ENCODE peak calls at places on chromosomes 3 and 15, in nine cellular contexts. V is bronchial epithelial cell; Z is mammary epithelial cell; E is lower leg skin; D is CD4-positive, CD25-positive, alpha-beta regulatory T cell; L is sigmoid colon; X is uterus; Y is neural progenitor cell; F is fibroblast of lung. T is an unnamed sample.

GRCh38 chr3:192130534-192131132 is 596.7 kb downstream of the FGF12 start:
- DNase-seq in V (peak; percentile 53), Z (peak; percentile 37), E (peak; percentile 22), D (no peak), L (no peak), X (peak; percentile 13), Y (peak; percentile 56), F (peak; percentile 52), T (peak; percentile 24)

GRCh38 chr3:156010829-156011228 is 109.5 kb upstream of the KCNAB1 start:
- DNase-seq in V (peak; percentile 39), Z (no peak), E (no peak), D (no peak), L (no peak), X (no peak), Y (peak; percentile 56), F (no peak), T (no peak)

GRCh38 chr15:88932271-88932874 is 19.2 kb upstream of the MFGE8 start:
- DNase-seq in V (no peak), Z (peak; percentile 19), E (no peak), D (no peak), L (no peak), X (peak; percentile 29), Y (no peak), F (peak; percentile 41), T (no peak)

GRCh38 chr3:73572371-73572770 is 52.4 kb downstream of the PDZRN3 start:
- DNase-seq in V (no peak), Z (peak; percentile 35), E (no peak), D (no peak), L (no peak), X (no peak), Y (no peak), F (peak; percentile 57), T (no peak)

GRCh38 chr3:42544492-42545283 is 37.1 kb downstream of the SEC22C start:
- DNase-seq in V (no peak), Z (no peak), E (no peak), D (no peak), L (peak; percentile 59), X (peak; percentile 23), Y (no peak), F (no peak), T (no peak)

GRCh38 chr3:7787871-7788828 is 713.5 kb upstream of the LMCD1 start:
- DNase-seq in V (peak; percentile 90), Z (peak; percentile 1), E (no peak), D (no peak), L (no peak), X (no peak), Y (no peak), F (peak; percentile 63), T (peak; percentile 80)

GRCh38 chr3:49007771-49008528 is 759 bp downstream of the WDR6 start:
- DNase-seq in V (peak; percentile 52), Z (peak; percentile 87), E (peak; percentile 89), D (peak; percentile 86), L (peak; percentile 97), X (peak; percentile 92), Y (peak; percentile 96), F (peak; percentile 80), T (no peak)

GRCh38 chr15:63196846-63197245 is 7.4 kb downstream of the RAB8B start:
- DNase-seq in V (no peak), Z (no peak), E (no peak), D (no peak), L (no peak), X (no peak), Y (no peak), F (no peak), T (peak; percentile 61)

GRCh38 chr3:169383770-169384169 is 279.7 kb downstream of the MECOM start:
- DNase-seq in V (peak; percentile 57), Z (no peak), E (no peak), D (no peak), L (no peak), X (no peak), Y (no peak), F (no peak), T (no peak)

GRCh38 chr15:70358871-70359647 is 261.3 kb upstream of the TLE3 start:
- DNase-seq in V (no peak), Z (no peak), E (no peak), D (no peak), L (no peak), X (no peak), Y (peak; percentile 20), F (no peak), T (no peak)

GRCh38 chr15:73633991-73634495 is 854 bp upstream of the NPTN start:
- DNase-seq in V (peak; percentile 94), Z (peak; percentile 92), E (peak; percentile 44), D (no peak), L (no peak), X (no peak), Y (no peak), F (peak; percentile 94), T (no peak)

GRCh38 chr3:71168961-71169411 is 414.5 kb downstream of the FOXP1 start:
- DNase-seq in V (no peak), Z (no peak), E (no peak), D (no peak), L (no peak), X (no peak), Y (peak; percentile 14), F (peak; percentile 37), T (no peak)

GRCh38 chr3:126356373-126357298 is 572 bp downstream of the KLF15 start:
- DNase-seq in V (no peak), Z (no peak), E (peak; percentile 38), D (no peak), L (peak; percentile 82), X (peak; percentile 48), Y (peak; percentile 72), F (no peak), T (no peak)

GRCh38 chr3:72960812-72961518 is 35.6 kb upstream of the PPP4R2 start:
- DNase-seq in V (no peak), Z (no peak), E (peak; percentile 36), D (no peak), L (no peak), X (peak; percentile 46), Y (no peak), F (peak; percentile 15), T (peak; percentile 75)

GRCh38 chr3:67357610-67358458 is 296.6 kb downstream of the SUCLG2 start:
- DNase-seq in V (peak; percentile 43), Z (peak; percentile 8), E (no peak), D (no peak), L (peak; percentile 33), X (no peak), Y (peak; percentile 80), F (peak; percentile 35), T (no peak)

GRCh38 chr3:124648551-124648950 is 81.7 kb upstream of the UMPS start:
- DNase-seq in V (no peak), Z (no peak), E (no peak), D (no peak), L (no peak), X (no peak), Y (peak; percentile 36), F (no peak), T (no peak)

GRCh38 chr3:37214076-37214475 is 39.7 kb upstream of the LRRFIP2 start:
- DNase-seq in V (no peak), Z (no peak), E (no peak), D (no peak), L (no peak), X (no peak), Y (peak; percentile 6), F (no peak), T (no peak)

GRCh38 chr15:38041576-38041975 is 107.1 kb downstream of the TMCO5A start:
- DNase-seq in V (peak; percentile 76), Z (peak; percentile 79), E (no peak), D (no peak), L (no peak), X (no peak), Y (no peak), F (peak; percentile 66), T (no peak)

GRCh38 chr15:58329781-58330467 is 101.9 kb upstream of the LIPC start:
- DNase-seq in V (peak; percentile 35), Z (no peak), E (no peak), D (no peak), L (no peak), X (no peak), Y (no peak), F (no peak), T (no peak)

DNA sequence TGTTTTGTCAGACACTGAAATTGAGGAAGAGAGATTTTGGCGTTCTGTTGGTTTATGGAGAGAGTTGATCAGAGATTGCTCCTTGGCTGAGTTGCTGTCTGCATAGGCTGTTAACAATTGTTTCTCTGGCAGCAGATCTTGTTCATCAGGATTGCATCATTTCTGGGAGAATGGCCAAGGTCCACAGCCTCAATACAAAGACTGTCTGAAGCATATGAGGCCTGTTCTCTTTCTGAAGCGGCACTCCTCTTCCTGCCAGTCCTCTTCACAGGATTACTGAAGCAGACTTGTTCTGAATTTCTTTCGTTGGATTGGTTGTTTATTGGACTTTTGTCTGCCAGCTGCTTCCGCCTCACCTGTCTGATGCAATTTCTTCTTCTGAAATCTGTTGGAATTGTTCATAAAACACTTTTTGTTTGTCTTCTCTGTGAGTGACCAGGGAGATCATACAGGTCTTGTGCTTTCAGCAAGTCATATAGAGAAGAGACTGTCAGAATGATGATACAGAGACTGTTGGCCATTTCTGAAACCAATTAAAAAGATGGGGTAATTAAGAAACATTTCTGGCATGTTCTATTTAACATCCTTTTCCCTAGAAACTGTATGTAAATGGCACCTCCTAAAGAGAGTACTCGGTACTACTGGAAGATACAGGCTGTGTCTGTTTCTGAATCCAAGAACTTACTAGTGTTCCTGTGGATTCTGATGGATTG is 25.5 kb downstream of the SETD5 start:
- DNase-seq in V (peak; percentile 99), Z (peak; percentile 98), E (peak; percentile 93), D (no peak), L (peak; percentile 95), X (peak; percentile 93), Y (peak; percentile 59), F (peak; percentile 97), T (peak; percentile 88)
- H3K4me3 ChIP-seq in V (no peak overlapping the region), Z (peak overlapping the region; percentile 26), E (no peak overlapping the region), D (no peak overlapping the region), L (no peak overlapping the region), X (peak overlapping the region; percentile 8), Y (no peak overlapping the region), F (peak overlapping the region; percentile 36), T (peak overlapping the region; percentile 1)

GRCh38 chr3:111972891-111973290 is 5.9 kb upstream of the ABHD10 start:
- DNase-seq in V (no peak), Z (no peak), E (no peak), D (no peak), L (no peak), X (no peak), Y (no peak), F (no peak), T (no peak)
- H3K4me3 ChIP-seq in V (no peak overlapping the region), Z (no peak overlapping the region), E (no peak overlapping the region), D (no peak overlapping the region), L (no peak overlapping the region), X (no peak overlapping the region), Y (no peak overlapping the region), F (no peak overlapping the region), T (no peak overlapping the region)

GRCh38 chr3:123330441-123330991 is 118.4 kb downstream of the ADCY5 start:
- DNase-seq in V (no peak), Z (no peak), E (no peak), D (no peak), L (peak; percentile 81), X (peak; percentile 63), Y (no peak), F (no peak), T (no peak)
- H3K4me3 ChIP-seq in V (no peak overlapping the region), Z (no peak overlapping the region), E (no peak overlapping the region), D (no peak overlapping the region), L (no peak overlapping the region), X (no peak overlapping the region), Y (no peak overlapping the region), F (no peak overlapping the region), T (no peak overlapping the region)

DNA sequence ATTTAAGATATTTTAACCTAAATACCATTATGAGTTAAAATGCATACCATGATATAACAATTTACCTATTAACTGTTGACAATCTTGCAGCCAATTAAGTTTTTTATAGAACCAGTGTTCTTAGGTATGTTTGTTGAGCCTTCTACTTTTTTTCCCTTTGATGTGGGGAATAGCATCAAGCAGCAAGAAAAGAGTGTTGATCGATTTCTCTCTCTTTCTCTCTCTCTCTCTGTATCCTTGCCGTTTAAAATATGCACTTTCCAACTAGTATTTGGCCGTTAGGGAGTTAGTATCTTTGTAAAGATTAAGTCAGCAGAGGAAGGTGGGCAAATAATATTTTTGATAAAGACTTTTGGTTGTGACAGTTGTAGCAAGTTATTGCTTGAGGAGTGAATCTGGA is 5.9 kb downstream of the CHD2 start:
- DNase-seq in V (no peak), Z (peak; percentile 19), E (no peak), D (no peak), L (no peak), X (no peak), Y (no peak), F (no peak), T (no peak)
- H3K4me3 ChIP-seq in V (peak overlapping the region; percentile 13), Z (peak overlapping the region; percentile 53), E (no peak overlapping the region), D (peak overlapping the region; percentile 95), L (no peak overlapping the region), X (no peak overlapping the region), Y (peak overlapping the region; percentile 85), F (peak overlapping the region; percentile 70), T (peak overlapping the region; percentile 9)